ENCODE peak calls at places on chromosomes 7 and 10, in nine cellular contexts. G, Y, I, N, U, L, K, Z and A are unnamed samples.

GRCh38 chr7:92785923-92786322 is 50.5 kb downstream of the CDK6 start:
- DNase-seq in G (no peak), Y (no peak), I (no peak), N (no peak), U (peak; percentile 67), L (no peak), K (no peak), Z (no peak), A (no peak)

GRCh38 chr10:129725482-129725881 is 238.6 kb downstream of the EBF3 start:
- DNase-seq in G (no peak), Y (no peak), I (no peak), N (no peak), U (no peak), L (peak; percentile 31), K (no peak), Z (no peak), A (no peak)

GRCh38 chr7:16636533-16637173 is 8.9 kb downstream of the ANKMY2 start:
- DNase-seq in G (no peak), Y (no peak), I (no peak), N (no peak), U (no peak), L (no peak), K (no peak), Z (no peak), A (no peak)

GRCh38 chr7:80230327-80230726 is 95.7 kb downstream of the GNAI1 start:
- DNase-seq in G (no peak), Y (no peak), I (no peak), N (no peak), U (no peak), L (no peak), K (no peak), Z (no peak), A (no peak)

GRCh38 chr10:69769395-69769989 is 32.2 kb upstream of the COL13A1 start:
- DNase-seq in G (peak; percentile 31), Y (peak; percentile 48), I (peak; percentile 14), N (peak; percentile 90), U (peak; percentile 61), L (peak; percentile 83), K (no peak), Z (no peak), A (no peak)

GRCh38 chr10:78916227-78916626 is 152.5 kb upstream of the ZMIZ1 start:
- DNase-seq in G (no peak), Y (no peak), I (no peak), N (no peak), U (no peak), L (no peak), K (peak; percentile 45), Z (no peak), A (peak; percentile 19)

GRCh38 chr10:104925232-104925851 is 284.3 kb downstream of the SORCS3 start:
- DNase-seq in G (peak; percentile 6), Y (no peak), I (no peak), N (no peak), U (peak; percentile 49), L (no peak), K (no peak), Z (peak; percentile 29), A (peak; percentile 7)

GRCh38 chr10:88657901-88658300 is 6.3 kb upstream of the LIPF start:
- DNase-seq in G (no peak), Y (no peak), I (peak; percentile 13), N (no peak), U (peak; percentile 83), L (no peak), K (no peak), Z (no peak), A (no peak)

GRCh38 chr10:100730739-100731602 is 14.4 kb upstream of the PAX2 start:
- DNase-seq in G (peak; percentile 91), Y (no peak), I (no peak), N (no peak), U (no peak), L (peak; percentile 70), K (no peak), Z (no peak), A (no peak)

GRCh38 chr7:30934225-30934624 is 22.6 kb downstream of the AQP1 start:
- DNase-seq in G (no peak), Y (no peak), I (no peak), N (no peak), U (no peak), L (no peak), K (no peak), Z (no peak), A (no peak)

GRCh38 chr10:88965016-88965415 is 12.4 kb upstream of the ACTA2 start:
- DNase-seq in G (no peak), Y (no peak), I (no peak), N (no peak), U (no peak), L (no peak), K (no peak), Z (no peak), A (no peak)

GRCh38 chr7:2730846-2731770 is 43.1 kb downstream of the AMZ1 start:
- DNase-seq in G (no peak), Y (no peak), I (no peak), N (no peak), U (no peak), L (peak; percentile 67), K (no peak), Z (no peak), A (no peak)